ENCODE peak calls at places on chromosomes 1 and 21, in nine cellular contexts. K is cardiac muscle cell, U is A549, Y is heart left ventricle, S is neuronal stem cell, G is right lobe of liver, O is hepatocyte, C is aorta, N is right atrium auricular region. I is an unnamed sample. For H3K9me3, the result is how much of the 10 kb centered on the place peaks cover.

GRCh38 chr1:183231545-183231944 is 45.5 kb downstream of the LAMC2 start:
- DNase-seq in Y (no peak), O (no peak), N (no peak), K (no peak), S (no peak), G (no peak), U (no peak), C (no peak), I (no peak)

GRCh38 chr21:34336756-34337391 is 26.9 kb upstream of the KCNE2 start:
- DNase-seq in G (no peak), O (no peak), Y (no peak), N (no peak), K (peak), C (no peak), S (no peak), U (no peak), I (no peak)

GRCh38 chr1:16443975-16444745 is 3.6 kb downstream of the NECAP2 start:
- DNase-seq in S (no peak), K (no peak), O (no peak), C (no peak), Y (peak), G (no peak), N (no peak), U (no peak), I (no peak)

GRCh38 chr21:15027056-15027455 is 37.7 kb downstream of the NRIP1 start:
- DNase-seq in G (no peak), K (no peak), N (no peak), O (no peak), Y (no peak), U (no peak), C (no peak), S (no peak), I (no peak)

GRCh38 chr1:66182551-66183178 is 351.3 kb upstream of the SGIP1 start:
- DNase-seq in Y (no peak), S (no peak), N (no peak), U (peak), G (no peak), C (no peak), K (peak), O (no peak), I (peak)

GRCh38 chr1:184828369-184828717 is 73.7 kb upstream of the EDEM3 start:
- DNase-seq in G (no peak), U (no peak), O (no peak), S (no peak), Y (no peak), C (no peak), N (no peak), K (no peak), I (no peak)

GRCh38 chr1:17046043-17046657 is 7.7 kb downstream of the SDHB start:
- DNase-seq in Y (no peak), S (no peak), O (peak), K (peak), C (no peak), U (peak), G (no peak), N (no peak), I (no peak)

GRCh38 chr1:230937370-230937769 is 41.3 kb downstream of the TTC13 start:
- DNase-seq in U (no peak), O (no peak), N (no peak), K (peak), Y (no peak), G (no peak), S (no peak), C (no peak), I (no peak)

GRCh38 chr1:8040586-8040985 is 14.5 kb upstream of the ERRFI1 start:
- DNase-seq in S (no peak), G (peak), N (peak), Y (peak), O (peak), C (peak), U (peak), K (peak), I (no peak)

GRCh38 chr1:170196490-170196889 is 50.7 kb downstream of the NTMT2 start:
- DNase-seq in G (no peak), S (no peak), C (no peak), O (no peak), K (no peak), Y (no peak), N (no peak), U (no peak), I (no peak)

GRCh38 chr1:54016343-54017282 is 1.4 kb downstream of the LDLRAD1 start:
- DNase-seq in C (peak), S (no peak), O (peak), G (peak), N (peak), U (peak), K (peak), Y (no peak), I (no peak)

GRCh38 chr1:48817505-48818114 is 40.9 kb upstream of the BEND5 start:
- DNase-seq in N (peak), S (peak), O (peak), Y (peak), K (peak), U (peak), G (peak), C (peak), I (no peak)

GRCh38 chr21:46441961-46442498 is 16.7 kb upstream of the DIP2A start:
- DNase-seq in O (no peak), C (no peak), G (no peak), N (no peak), Y (no peak), K (no peak), S (no peak), U (no peak), I (no peak)

GRCh38 chr1:218463194-218464156 is 118.3 kb downstream of the TGFB2 start:
- DNase-seq in C (peak), S (peak), O (peak), K (peak), N (peak), G (peak), Y (peak), U (no peak), I (no peak)

GRCh38 chr1:23553896-23554480 is 5.3 kb downstream of the ID3 start:
- DNase-seq in C (no peak), U (no peak), S (no peak), O (no peak), K (no peak), Y (no peak), G (peak), N (no peak), I (no peak)

GRCh38 chr1:184416921-184417320 is 30.1 kb downstream of the C1orf21 start:
- DNase-seq in C (no peak), O (no peak), K (no peak), G (no peak), N (no peak), U (no peak), Y (no peak), S (no peak), I (no peak)

GRCh38 chr1:118360817-118361216 is 175.8 kb upstream of the SPAG17 start:
- DNase-seq in N (no peak), O (no peak), K (peak), G (no peak), C (no peak), U (no peak), S (no peak), Y (no peak), I (no peak)

GRCh38 chr1:12067900-12068821 is 5.1 kb downstream of the TNFRSF8 start:
- DNase-seq in O (peak), K (peak), G (no peak), S (no peak), N (no peak), U (no peak), Y (no peak), C (no peak), I (no peak)

GRCh38 chr1:53949651-53950050 is 3.5 kb downstream of the LRRC42 start:
- DNase-seq in K (no peak), U (no peak), Y (no peak), S (no peak), G (no peak), O (no peak), N (no peak), C (no peak), I (no peak)

GRCh38 chr1:22969224-22969829 is 3.3 kb downstream of the LACTBL1 start:
- DNase-seq in G (no peak), U (no peak), O (peak), C (peak), K (peak), S (no peak), Y (no peak), N (no peak), I (no peak)

GRCh38 chr1:234373938-234374240 is 633 bp downstream of the COA6 start:
- DNase-seq in O (no peak), S (peak), N (no peak), C (no peak), U (no peak), Y (no peak), K (no peak), G (no peak), I (no peak)
- H3K9me3 ChIP-seq in O (under half), S (under half), N (under half), C (under half), U (under half), Y (under half), K (under half), G (under half), I (under half)

DNA sequence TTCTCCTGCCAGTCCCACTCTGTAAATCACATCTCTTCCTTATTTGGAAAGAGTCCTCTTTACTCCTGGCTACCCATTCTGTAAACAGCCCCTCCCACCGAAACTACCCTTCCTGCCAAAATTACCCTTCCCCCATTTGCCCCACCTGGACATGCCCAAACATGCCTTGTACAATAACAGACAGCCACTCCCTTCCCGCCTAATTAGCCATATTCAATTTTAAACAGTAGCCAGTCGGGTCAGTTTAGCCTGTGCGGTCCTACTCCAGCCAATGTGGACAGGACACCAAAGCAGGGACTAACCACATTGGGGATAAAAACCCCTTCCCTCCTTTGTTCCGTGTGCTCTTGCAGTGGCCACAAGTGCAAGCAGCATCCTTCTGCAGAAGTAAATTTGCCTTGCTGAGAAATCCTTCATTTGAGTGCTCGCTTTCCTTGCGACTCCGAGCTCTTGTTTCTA is 56.3 kb upstream of the MAP10 start:
- DNase-seq in S (no peak), U (no peak), C (no peak), O (no peak), G (no peak), Y (no peak), N (no peak), K (no peak), I (no peak)
- H3K9me3 ChIP-seq in S (under half), U (under half), C (under half), O (under half), G (under half), Y (under half), N (under half), K (under half), I (under half)

GRCh38 chr21:40153351-40153750 is 286.1 kb downstream of the PCP4 start:
- DNase-seq in G (no peak), K (no peak), U (no peak), C (no peak), O (no peak), N (no peak), S (no peak), Y (no peak), I (no peak)

GRCh38 chr21:40158356-40158755 is 291.1 kb downstream of the PCP4 start:
- DNase-seq in G (no peak), N (no peak), O (no peak), S (no peak), Y (no peak), K (no peak), U (no peak), C (no peak), I (no peak)

GRCh38 chr21:40151611-40152010 is 284.4 kb downstream of the PCP4 start:
- DNase-seq in N (no peak), S (no peak), U (no peak), Y (no peak), G (no peak), K (no peak), C (no peak), O (no peak), I (no peak)

GRCh38 chr21:40160911-40161310 is 293.7 kb downstream of the PCP4 start:
- DNase-seq in N (no peak), C (no peak), K (no peak), O (no peak), U (no peak), Y (no peak), G (no peak), S (no peak), I (no peak)

GRCh38 chr21:40155563-40155962 is 288.3 kb downstream of the PCP4 start:
- DNase-seq in Y (no peak), O (no peak), N (no peak), G (no peak), C (no peak), K (no peak), U (no peak), S (no peak), I (no peak)
- H3K9me3 ChIP-seq in Y (under half), O (under half), N (under half), G (under half), C (under half), K (under half), U (under half), S (under half), I (under half)

GRCh38 chr1:30487042-30487441 is 236.3 kb downstream of the MATN1 start:
- DNase-seq in Y (no peak), N (no peak), O (no peak), S (no peak), C (no peak), G (no peak), U (no peak), K (no peak), I (no peak)

GRCh38 chr1:30484668-30485067 is 238.7 kb downstream of the MATN1 start:
- DNase-seq in N (no peak), C (peak), S (no peak), K (no peak), Y (no peak), G (no peak), O (no peak), U (no peak), I (no peak)

GRCh38 chr1:30488324-30488913 is 235.0 kb downstream of the MATN1 start:
- DNase-seq in N (no peak), K (no peak), U (no peak), G (no peak), O (no peak), S (no peak), C (no peak), Y (no peak), I (no peak)

GRCh38 chr1:30489737-30490389 is 233.5 kb downstream of the MATN1 start:
- DNase-seq in U (no peak), S (no peak), N (no peak), C (peak), O (no peak), G (no peak), K (no peak), Y (no peak), I (no peak)

GRCh38 chr1:30485072-30485471 is 238.3 kb downstream of the MATN1 start:
- DNase-seq in Y (no peak), C (no peak), S (no peak), K (no peak), O (no peak), U (no peak), N (no peak), G (no peak), I (no peak)
- H3K9me3 ChIP-seq in Y (under half), C (under half), S (under half), K (under half), O (under half), U (under half), N (under half), G (under half), I (under half)

DNA sequence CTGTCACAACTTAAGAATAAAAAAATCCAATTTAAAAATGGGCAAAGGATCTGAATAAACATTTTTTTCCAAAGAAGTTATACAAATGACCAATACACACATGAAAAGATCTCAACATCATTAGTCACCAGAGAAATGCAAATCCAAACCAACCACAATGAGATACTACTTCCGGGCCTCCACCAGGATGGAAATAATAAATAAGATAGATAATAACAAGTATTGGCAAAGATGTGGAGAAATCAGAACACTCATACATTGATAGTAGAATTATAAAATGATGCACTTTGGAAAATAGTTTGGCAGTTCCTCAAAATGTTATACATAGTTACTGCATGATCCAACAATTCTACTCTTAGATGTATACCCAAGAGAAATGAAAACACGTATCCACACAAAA is 18.7 kb downstream of the ZSWIM5 start:
- DNase-seq in S (no peak), O (no peak), U (no peak), K (peak), N (no peak), C (no peak), Y (no peak), G (no peak), I (no peak)
- H3K9me3 ChIP-seq in S (under half), O (under half), U (under half), K (under half), N (under half), C (under half), Y (under half), G (under half), I (under half)

DNA sequence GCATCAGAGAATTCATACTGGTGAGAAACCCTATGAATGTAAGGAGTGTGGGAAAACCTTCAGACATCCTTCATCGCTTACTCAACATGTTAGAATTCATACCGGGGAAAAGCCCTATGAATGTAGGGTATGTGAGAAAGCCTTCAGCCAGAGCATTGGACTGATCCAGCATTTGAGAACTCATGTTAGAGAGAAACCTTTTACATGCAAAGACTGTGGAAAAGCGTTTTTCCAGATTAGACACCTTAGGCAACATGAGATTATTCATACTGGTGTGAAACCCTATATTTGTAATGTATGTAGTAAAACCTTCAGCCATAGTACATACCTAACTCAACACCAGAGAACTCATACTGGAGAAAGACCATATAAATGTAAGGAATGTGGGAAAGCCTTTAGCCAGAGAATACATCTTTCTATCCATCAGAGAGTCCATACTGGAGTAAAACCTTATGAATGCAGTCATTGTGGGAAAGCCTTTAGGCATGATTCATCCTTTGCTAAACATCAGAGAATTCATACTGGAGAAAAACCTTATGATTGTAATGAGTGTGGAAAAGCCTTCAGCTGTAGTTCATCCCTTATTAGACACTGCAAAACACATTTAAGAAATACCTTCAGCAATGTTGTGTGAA is 12.8 kb downstream of the ZFP69B start:
- DNase-seq in U (no peak), S (no peak), K (no peak), Y (no peak), O (no peak), C (no peak), N (no peak), G (no peak), I (no peak)
- H3K9me3 ChIP-seq in U (half or more), S (half or more), K (under half), Y (half or more), O (half or more), C (under half), N (half or more), G (under half), I (under half)

DNA sequence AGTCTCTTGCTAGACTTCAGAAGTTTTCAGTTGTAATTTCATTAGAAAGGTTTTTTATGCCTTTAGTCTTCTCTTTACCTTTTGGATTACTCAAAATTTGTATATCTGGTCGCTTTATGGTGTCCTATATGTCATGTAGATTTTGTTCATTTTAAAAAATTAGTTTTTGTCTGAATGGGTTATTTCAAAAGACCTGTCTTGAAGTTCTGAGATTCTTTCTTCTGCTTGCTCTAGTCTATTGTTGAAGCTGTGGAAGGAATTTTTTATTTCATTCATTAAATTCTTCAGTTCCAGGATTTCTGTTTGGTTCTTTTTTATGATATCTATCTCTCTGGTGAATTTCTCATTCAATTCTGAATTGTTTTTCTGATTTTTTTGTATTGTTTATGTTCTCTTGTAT is 46.5 kb upstream of the GCLM start:
- DNase-seq in O (no peak), S (no peak), Y (no peak), C (no peak), K (no peak), U (no peak), N (no peak), G (no peak), I (no peak)
- H3K9me3 ChIP-seq in O (under half), S (under half), Y (under half), C (under half), K (under half), U (under half), N (under half), G (under half), I (under half)